ENCODE peak calls at places on chromosomes 3 and 15, in eight cellular contexts. A is colonic mucosa; S is psoas muscle; N is CD8-positive, alpha-beta memory T cell; M is epithelial cell of esophagus; E is skeletal muscle cell; Y is cardiac fibroblast; W is uterus. Q is an unnamed sample.

GRCh38 chr3:61718565-61718964 is 157.2 kb downstream of the PTPRG start:
- DNase-seq in A (no peak), S (no peak), N (no peak), M (no peak), E (no peak), Y (no peak), W (no peak), Q (no peak)

GRCh38 chr3:12815719-12816118 is 19.2 kb downstream of the CAND2 start:
- DNase-seq in A (no peak), S (no peak), N (no peak), M (no peak), E (no peak), Y (no peak), W (no peak), Q (no peak)

GRCh38 chr3:66450389-66451022 is 50.3 kb downstream of the LRIG1 start:
- DNase-seq in A (peak; percentile 81), S (peak; percentile 85), N (no peak), M (peak; percentile 66), E (no peak), Y (peak; percentile 72), W (peak; percentile 85), Q (peak; percentile 72)

GRCh38 chr3:32841875-32842505 is 24.2 kb downstream of the TRIM71 start:
- DNase-seq in A (no peak), S (no peak), N (no peak), M (peak; percentile 32), E (no peak), Y (peak; percentile 33), W (no peak), Q (no peak)

GRCh38 chr3:57597973-57598351 is 818 bp upstream of the ARF4 start:
- DNase-seq in A (no peak), S (no peak), N (peak; percentile 23), M (peak; percentile 50), E (peak; percentile 9), Y (no peak), W (no peak), Q (no peak)

GRCh38 chr15:77546050-77546501 is 86.6 kb downstream of the LINGO1 start:
- DNase-seq in A (no peak), S (no peak), N (no peak), M (peak; percentile 76), E (no peak), Y (peak; percentile 77), W (no peak), Q (peak; percentile 75)

GRCh38 chr3:53570709-53571108 is 76.3 kb downstream of the CACNA1D start:
- DNase-seq in A (peak; percentile 22), S (no peak), N (no peak), M (peak; percentile 62), E (peak; percentile 13), Y (peak; percentile 2), W (no peak), Q (no peak)

GRCh38 chr3:55692295-55692957 is 205.3 kb upstream of the WNT5A start:
- DNase-seq in A (no peak), S (no peak), N (no peak), M (peak; percentile 2), E (no peak), Y (no peak), W (no peak), Q (no peak)

GRCh38 chr3:66372681-66373350 is 128.0 kb downstream of the LRIG1 start:
- DNase-seq in A (peak; percentile 63), S (no peak), N (peak; percentile 46), M (peak; percentile 22), E (no peak), Y (peak; percentile 15), W (no peak), Q (no peak)

DNA sequence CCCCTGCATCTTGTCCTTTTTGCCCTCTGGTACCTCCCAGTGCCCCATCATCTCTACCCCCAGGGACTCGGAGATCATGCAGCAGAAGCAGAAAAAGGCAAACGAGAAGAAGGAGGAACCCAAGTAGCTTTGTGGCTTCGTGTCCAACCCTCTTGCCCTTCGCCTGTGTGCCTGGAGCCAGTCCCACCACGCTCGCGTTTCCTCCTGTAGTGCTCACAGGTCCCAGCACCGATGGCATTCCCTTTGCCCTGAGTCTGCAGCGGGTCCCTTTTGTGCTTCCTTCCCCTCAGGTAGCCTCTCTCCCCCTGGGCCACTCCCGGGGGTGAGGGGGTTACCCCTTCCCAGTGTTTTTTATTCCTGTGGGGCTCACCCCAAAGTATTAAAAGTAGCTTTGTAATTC is 1.5 kb downstream of the SERF2 start:
- DNase-seq in A (no peak), S (no peak), N (no peak), M (no peak), E (no peak), Y (no peak), W (peak; percentile 24), Q (no peak)
- H3K4me3 ChIP-seq in A (peak overlapping the region; percentile 87), S (peak overlapping the region; percentile 90), N (peak overlapping the region; percentile 97), M (peak overlapping the region; percentile 99), E (peak overlapping the region; percentile 99), Y (peak overlapping the region; percentile 96), W (peak overlapping the region; percentile 98), Q (peak overlapping the region; percentile 100)

GRCh38 chr15:45631831-45632230 is 3.0 kb upstream of the SQOR start:
- DNase-seq in A (no peak), S (no peak), N (no peak), M (peak; percentile 87), E (no peak), Y (peak; percentile 68), W (no peak), Q (peak; percentile 40)
- H3K4me3 ChIP-seq in A (no peak overlapping the region), S (no peak overlapping the region), N (no peak overlapping the region), M (peak overlapping the region; percentile 37), E (no peak overlapping the region), Y (no peak overlapping the region), W (no peak overlapping the region), Q (peak overlapping the region; percentile 35)

DNA sequence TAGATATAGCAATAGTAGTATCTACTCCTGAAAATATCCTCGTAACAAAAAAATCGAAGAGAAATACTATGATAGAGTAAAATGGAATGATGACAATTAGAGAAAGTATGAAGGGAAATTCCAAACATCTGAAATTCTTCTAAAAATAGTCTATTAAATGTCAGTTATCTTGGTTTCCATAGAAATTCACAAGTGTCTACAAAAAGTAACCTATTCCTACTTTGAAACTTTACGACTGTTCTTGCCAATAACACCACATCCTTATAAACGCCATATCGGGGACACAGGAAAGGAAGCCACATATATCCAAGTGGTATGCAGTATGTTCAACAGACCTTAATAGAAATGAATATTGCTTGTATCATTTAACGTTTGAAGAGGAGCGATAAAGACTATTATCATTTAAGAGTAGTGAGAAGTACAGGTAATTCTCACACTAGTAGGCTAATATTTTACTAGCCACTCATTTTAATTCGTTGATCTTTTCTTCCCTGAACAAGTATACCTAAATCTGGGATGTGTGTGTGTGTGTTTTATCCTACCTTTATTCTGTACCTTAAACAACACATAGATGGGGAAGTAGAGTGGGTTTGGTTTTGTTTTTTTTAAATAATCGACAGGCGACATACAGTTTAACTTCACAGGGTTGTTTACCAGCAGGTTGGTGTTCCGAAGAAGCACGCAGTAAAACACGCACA is 1.2 kb downstream of the GPR176 start:
- DNase-seq in A (no peak), S (no peak), N (no peak), M (peak; percentile 54), E (peak; percentile 49), Y (peak; percentile 94), W (no peak), Q (peak; percentile 94)
- H3K4me3 ChIP-seq in A (no peak overlapping the region), S (peak overlapping the region; percentile 76), N (no peak overlapping the region), M (no peak overlapping the region), E (peak overlapping the region; percentile 80), Y (peak overlapping the region; percentile 86), W (peak overlapping the region; percentile 70), Q (peak overlapping the region; percentile 94)

GRCh38 chr3:4814904-4815574 is 164.2 kb upstream of the BHLHE40 start:
- DNase-seq in A (no peak), S (no peak), N (no peak), M (no peak), E (no peak), Y (no peak), W (no peak), Q (no peak)
- H3K4me3 ChIP-seq in A (no peak overlapping the region), S (no peak overlapping the region), N (no peak overlapping the region), M (no peak overlapping the region), E (no peak overlapping the region), Y (no peak overlapping the region), W (no peak overlapping the region), Q (no peak overlapping the region)

GRCh38 chr15:91265431-91265940 is 165.4 kb downstream of the SV2B start:
- DNase-seq in A (no peak), S (no peak), N (no peak), M (no peak), E (no peak), Y (no peak), W (no peak), Q (no peak)
- H3K4me3 ChIP-seq in A (no peak overlapping the region), S (no peak overlapping the region), N (no peak overlapping the region), M (no peak overlapping the region), E (no peak overlapping the region), Y (no peak overlapping the region), W (no peak overlapping the region), Q (no peak overlapping the region)